ENCODE peak calls at places on chromosomes 11 and 22, in five cellular contexts. S is memory B cell, O is activated T-helper 1 cell treated with Interleukin-2 at 50 U/mL for 16 hours, P is SJSA1, T is occipital lobe. D is an unnamed sample.

GRCh38 chr22:41815716-41816115 is 15.2 kb downstream of the CCDC134 start:
- DNase-seq in S (no peak), O (no peak), P (no peak), T (no peak), D (no peak)

GRCh38 chr22:38766076-38766777 is 10.4 kb upstream of the SUN2 start:
- DNase-seq in S (no peak), O (no peak), P (peak), T (peak), D (peak)

GRCh38 chr11:2999464-2999998 is 7.4 kb upstream of the NAP1L4 start:
- DNase-seq in S (no peak), O (no peak), P (no peak), T (no peak), D (no peak)

GRCh38 chr11:79276900-79277299 is 163.9 kb downstream of the TENM4 start:
- DNase-seq in S (no peak), O (no peak), P (no peak), T (no peak), D (no peak)

GRCh38 chr22:22074634-22075381 is 92.2 kb upstream of the TOP3B start:
- DNase-seq in S (no peak), O (no peak), P (no peak), T (no peak), D (no peak)

GRCh38 chr11:33507967-33508366 is 192.7 kb downstream of the C11orf91 start:
- DNase-seq in S (no peak), O (no peak), P (no peak), T (no peak), D (no peak)

GRCh38 chr11:124586247-124586860 is 16.6 kb downstream of the OR8A1 start:
- DNase-seq in S (peak), O (peak), P (peak), T (no peak), D (peak)

GRCh38 chr22:46072981-46073682 is 77.2 kb upstream of the PPARA start:
- DNase-seq in S (no peak), O (no peak), P (no peak), T (no peak), D (peak)

GRCh38 chr22:30423296-30423958 is 2.1 kb upstream of the MTFP1 start:
- DNase-seq in S (no peak), O (no peak), P (peak), T (no peak), D (peak)

GRCh38 chr11:57407521-57407920 is 17.1 kb upstream of the PRG2 start:
- DNase-seq in S (no peak), O (no peak), P (no peak), T (no peak), D (no peak)

GRCh38 chr11:72789493-72790131 is 4.2 kb downstream of the STARD10 start:
- DNase-seq in S (no peak), O (no peak), P (no peak), T (peak), D (peak)